ENCODE peak calls at places on chromosomes 4 and X, in nine cellular contexts. V, K, N, B, C, X, A, W and R are unnamed samples.

GRCh38 chr4:16043820-16044554 is 39.8 kb downstream of the PROM1 start:
- DNase-seq in V (no peak), K (no peak), N (no peak), B (no peak), C (no peak), X (no peak), A (no peak), W (no peak), R (no peak)

GRCh38 chrX:29652484-29652883 is 562.9 kb upstream of the MAGEB2 start:
- DNase-seq in V (no peak), K (no peak), N (no peak), B (peak), C (no peak), X (peak), A (peak), W (no peak), R (no peak)

GRCh38 chr4:117664706-117665444 is 369.4 kb upstream of the NDST3 start:
- DNase-seq in V (no peak), K (no peak), N (no peak), B (peak), C (no peak), X (peak), A (no peak), W (no peak), R (no peak)

GRCh38 chr4:128031756-128032384 is 29.2 kb upstream of the LARP1B start:
- DNase-seq in V (no peak), K (no peak), N (no peak), B (no peak), C (no peak), X (no peak), A (no peak), W (no peak), R (no peak)

GRCh38 chr4:12881945-12882589 is 602.1 kb downstream of the RAB28 start:
- DNase-seq in V (no peak), K (no peak), N (no peak), B (no peak), C (no peak), X (no peak), A (no peak), W (no peak), R (no peak)

GRCh38 chr4:23924556-23924955 is 34.7 kb upstream of the PPARGC1A start:
- DNase-seq in V (no peak), K (no peak), N (no peak), B (no peak), C (no peak), X (no peak), A (no peak), W (no peak), R (no peak)

GRCh38 chr4:173934933-173935620 is 348.4 kb downstream of the FBXO8 start:
- DNase-seq in V (no peak), K (no peak), N (no peak), B (no peak), C (no peak), X (no peak), A (no peak), W (no peak), R (no peak)

GRCh38 chr4:153260553-153261306 is 56.5 kb downstream of the TRIM2 start:
- DNase-seq in V (no peak), K (no peak), N (no peak), B (no peak), C (no peak), X (peak), A (no peak), W (no peak), R (no peak)

GRCh38 chrX:3743821-3744439 is 30.5 kb upstream of the PRKX start:
- DNase-seq in V (no peak), K (no peak), N (no peak), B (no peak), C (no peak), X (no peak), A (no peak), W (no peak), R (no peak)

GRCh38 chr4:103853627-103854026 is 133.8 kb upstream of the TACR3 start:
- DNase-seq in V (no peak), K (no peak), N (no peak), B (no peak), C (no peak), X (no peak), A (no peak), W (no peak), R (no peak)

GRCh38 chr4:119977546-119977945 is 89.1 kb downstream of the MAD2L1 start:
- DNase-seq in V (no peak), K (no peak), N (no peak), B (no peak), C (no peak), X (no peak), A (no peak), W (no peak), R (no peak)

GRCh38 chr4:23614284-23614892 is 275.5 kb downstream of the PPARGC1A start:
- DNase-seq in V (no peak), K (no peak), N (peak), B (no peak), C (no peak), X (peak), A (no peak), W (peak), R (no peak)

GRCh38 chrX:107205770-107206696 is at the start of the genes DNAAF6 and NUP62CL:
- DNase-seq in V (peak), K (peak), N (peak), B (no peak), C (no peak), X (peak), A (peak), W (peak), R (peak)

GRCh38 chr4:87469390-87469789 is 47.0 kb downstream of the NUDT9 start:
- DNase-seq in V (no peak), K (no peak), N (no peak), B (no peak), C (no peak), X (no peak), A (no peak), W (no peak), R (no peak)

GRCh38 chr4:111208970-111209369 is 586.1 kb upstream of the PITX2 start:
- DNase-seq in V (no peak), K (no peak), N (no peak), B (no peak), C (no peak), X (no peak), A (no peak), W (peak), R (no peak)

GRCh38 chr4:15352508-15352907 is 75.3 kb upstream of the C1QTNF7 start:
- DNase-seq in V (no peak), K (no peak), N (no peak), B (no peak), C (no peak), X (no peak), A (no peak), W (no peak), R (no peak)

GRCh38 chrX:54043696-54044125 is 562 bp downstream of the PHF8 start:
- DNase-seq in V (peak), K (peak), N (peak), B (no peak), C (no peak), X (no peak), A (peak), W (peak), R (peak)

GRCh38 chr4:174260099-174260498 is 23.4 kb downstream of the FBXO8 start:
- DNase-seq in V (no peak), K (no peak), N (no peak), B (peak), C (peak), X (no peak), A (no peak), W (no peak), R (no peak)

GRCh38 chr4:7894677-7895181 is 44.9 kb downstream of the AFAP1 start:
- DNase-seq in V (no peak), K (no peak), N (no peak), B (no peak), C (no peak), X (no peak), A (no peak), W (no peak), R (peak)

GRCh38 chrX:154595559-154595958 is 10.6 kb downstream of the CTAG1A start:
- DNase-seq in V (no peak), K (no peak), N (no peak), B (no peak), C (no peak), X (no peak), A (no peak), W (no peak), R (no peak)

GRCh38 chrX:47483310-47484268 is 567 bp upstream of the ZNF41 start:
- DNase-seq in V (peak), K (no peak), N (no peak), B (no peak), C (no peak), X (peak), A (peak), W (peak), R (peak)

GRCh38 chrX:72621619-72622485 is 49.2 kb upstream of the HDAC8 start:
- DNase-seq in V (no peak), K (no peak), N (no peak), B (no peak), C (no peak), X (peak), A (no peak), W (no peak), R (no peak)

GRCh38 chr4:26860922-26861433 is 337 bp downstream of the STIM2 start:
- DNase-seq in V (peak), K (no peak), N (peak), B (no peak), C (no peak), X (peak), A (no peak), W (peak), R (peak)

GRCh38 chrX:39805825-39806224 is 291.9 kb downstream of the BCOR start:
- DNase-seq in V (no peak), K (no peak), N (no peak), B (no peak), C (no peak), X (no peak), A (no peak), W (no peak), R (no peak)

GRCh38 chr4:38279650-38280322 is 319.6 kb downstream of the PTTG2 start:
- DNase-seq in V (no peak), K (no peak), N (no peak), B (no peak), C (no peak), X (no peak), A (no peak), W (peak), R (no peak)

GRCh38 chr4:1795304-1796195 is 2.5 kb downstream of the FGFR3 start:
- DNase-seq in V (no peak), K (peak), N (no peak), B (no peak), C (no peak), X (no peak), A (no peak), W (no peak), R (no peak)

GRCh38 chr4:67542076-67542475 is 3.2 kb downstream of the CENPC start:
- DNase-seq in V (no peak), K (no peak), N (no peak), B (no peak), C (no peak), X (no peak), A (no peak), W (no peak), R (no peak)

GRCh38 chr4:181319629-181320028 is 923.6 kb upstream of the TENM3 start:
- DNase-seq in V (no peak), K (no peak), N (no peak), B (no peak), C (no peak), X (no peak), A (no peak), W (peak), R (no peak)

DNA sequence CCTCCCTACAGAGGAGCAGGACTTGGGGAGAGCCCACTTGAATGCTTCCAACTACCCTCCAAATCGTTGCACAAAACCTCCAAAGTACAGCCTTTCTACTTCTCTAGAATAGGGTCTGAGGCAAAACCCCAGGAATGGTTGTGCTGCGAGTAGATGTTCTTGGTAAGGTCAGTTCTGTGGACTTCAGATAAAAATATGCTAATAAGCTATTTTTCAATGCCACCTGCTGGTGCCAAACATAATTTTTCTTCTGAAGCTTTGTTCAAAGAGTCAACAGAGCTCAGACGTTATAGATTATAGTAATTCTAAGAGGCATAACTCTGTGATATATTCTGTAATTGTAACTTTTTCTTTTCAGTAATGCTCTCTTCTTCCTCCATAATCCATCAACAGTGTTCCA is 425.7 kb downstream of the GPAT3 start:
- DNase-seq in V (no peak), K (no peak), N (no peak), B (no peak), C (no peak), X (peak), A (no peak), W (no peak), R (no peak)
- TF ChIP-seq CTCF in V (no peak), K (no peak), N (no peak), B (peak), C (peak), X (no peak), A (peak), W (no peak), R (no peak)

GRCh38 chr4:152099555-152099954 is 338.7 kb upstream of the GATB start:
- DNase-seq in V (no peak), K (no peak), N (no peak), B (no peak), C (no peak), X (no peak), A (no peak), W (no peak), R (no peak)
- TF ChIP-seq CTCF in V (no peak), K (no peak), N (peak), B (no peak), C (no peak), X (peak), A (no peak), W (no peak), R (no peak)

GRCh38 chrX:23398570-23398969 is 63.9 kb downstream of the PTCHD1 start:
- DNase-seq in V (no peak), K (no peak), N (no peak), B (no peak), C (no peak), X (no peak), A (no peak), W (no peak), R (no peak)

DNA sequence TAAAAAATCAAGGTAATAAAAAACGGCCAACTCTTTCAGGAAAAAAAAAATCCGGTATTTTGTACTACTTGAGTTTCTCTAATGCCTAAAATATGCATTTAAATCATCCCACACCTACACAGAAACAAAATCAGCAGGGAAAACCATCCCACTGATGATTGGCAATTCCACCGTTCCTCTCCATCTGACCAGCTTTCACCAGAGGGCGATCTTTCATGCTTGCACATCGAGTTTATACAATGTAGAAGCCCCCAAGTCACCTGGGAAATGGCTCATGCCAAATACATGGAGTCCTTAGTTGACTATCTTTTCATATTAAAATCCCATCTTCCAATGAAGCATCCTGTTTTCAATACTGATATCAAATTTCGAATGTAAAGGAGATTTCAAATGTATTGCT is 69.2 kb downstream of the PTCHD1 start:
- DNase-seq in V (no peak), K (no peak), N (peak), B (no peak), C (no peak), X (no peak), A (no peak), W (peak), R (no peak)
- TF ChIP-seq CTCF in V (no peak), K (no peak), N (peak), B (peak), C (no peak), X (peak), A (no peak), W (peak), R (no peak)

DNA sequence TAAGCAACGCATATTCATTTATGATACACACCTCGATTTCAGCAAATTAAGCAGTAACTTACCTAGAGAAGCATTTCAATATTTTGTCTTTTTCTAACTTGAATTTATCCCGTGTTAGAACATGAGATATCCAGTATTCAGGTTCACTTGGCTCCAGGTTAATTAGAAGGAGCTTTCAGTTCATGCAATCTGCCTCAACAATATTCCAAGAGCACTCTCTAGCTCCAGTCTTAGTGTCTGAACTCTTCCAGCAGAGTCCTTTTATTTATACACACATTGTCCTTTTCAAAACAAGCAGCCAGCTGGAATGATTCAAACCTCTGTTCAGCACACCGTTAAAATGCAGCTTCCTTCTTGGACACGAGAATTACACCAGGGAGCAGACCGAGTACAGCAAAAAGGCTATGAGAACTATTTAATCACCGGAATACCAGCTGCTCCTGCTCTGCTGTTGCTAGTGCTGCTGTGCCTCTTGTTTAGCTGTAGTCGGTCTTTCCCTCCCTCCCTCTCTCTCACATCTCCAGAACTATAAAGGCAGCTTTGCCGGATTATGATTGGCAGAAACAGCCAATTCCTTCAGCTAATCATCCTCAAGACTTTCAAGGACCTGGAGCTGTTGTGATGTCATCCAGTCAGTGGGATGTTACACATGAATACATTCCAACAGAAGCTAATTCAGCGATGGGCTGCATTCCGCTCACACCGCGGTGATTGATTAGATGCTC is at the start of gene NDST4:
- DNase-seq in V (no peak), K (no peak), N (no peak), B (peak), C (no peak), X (peak), A (no peak), W (peak), R (peak)
- TF ChIP-seq CTCF in V (no peak), K (no peak), N (no peak), B (no peak), C (no peak), X (no peak), A (no peak), W (no peak), R (no peak)

GRCh38 chr4:36411338-36411737 is 129.9 kb downstream of the DTHD1 start:
- DNase-seq in V (no peak), K (no peak), N (no peak), B (no peak), C (no peak), X (no peak), A (no peak), W (no peak), R (no peak)

GRCh38 chr4:36420111-36420679 is 138.8 kb downstream of the DTHD1 start:
- DNase-seq in V (no peak), K (no peak), N (no peak), B (no peak), C (no peak), X (no peak), A (no peak), W (peak), R (peak)

DNA sequence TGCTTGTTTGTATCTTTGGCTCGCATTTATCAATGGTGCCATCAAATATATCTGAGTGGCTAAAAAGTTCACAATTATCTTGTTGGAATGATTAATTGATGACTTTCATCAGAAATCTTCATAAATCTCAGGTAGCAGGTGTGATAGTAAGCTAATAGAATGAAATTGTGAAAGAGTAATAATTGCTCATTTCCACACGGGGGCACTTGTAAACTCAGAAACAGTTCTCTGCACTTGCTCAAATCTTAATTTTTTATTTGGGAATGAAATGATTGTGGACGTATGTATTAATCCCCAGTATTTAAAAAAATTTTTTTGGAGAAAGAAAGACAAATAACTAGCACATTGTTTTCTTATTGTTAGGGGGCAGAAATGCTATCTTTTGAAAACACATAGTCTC is 132.8 kb downstream of the DTHD1 start:
- DNase-seq in V (no peak), K (no peak), N (peak), B (no peak), C (no peak), X (no peak), A (no peak), W (no peak), R (no peak)
- TF ChIP-seq CTCF in V (peak), K (no peak), N (peak), B (peak), C (no peak), X (no peak), A (no peak), W (peak), R (peak)

DNA sequence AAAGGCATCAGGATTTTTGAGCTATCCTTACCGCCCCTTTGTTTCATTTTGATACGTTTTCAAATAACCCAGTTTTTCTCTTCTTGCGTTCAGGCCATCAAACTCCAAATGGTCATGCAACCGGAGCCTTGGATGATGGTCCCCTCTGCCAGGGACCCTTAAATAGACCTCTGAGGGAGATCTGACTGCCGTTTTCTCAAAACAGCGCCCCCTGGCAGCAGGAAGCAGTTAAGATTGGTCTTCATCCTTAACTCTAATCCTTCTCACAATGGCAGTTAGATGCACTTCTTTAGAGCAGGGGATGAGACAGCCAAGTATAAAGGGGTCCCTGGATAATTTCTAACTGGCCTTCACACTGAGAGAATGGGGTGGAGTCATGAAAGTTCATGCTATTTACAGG is 525.0 kb upstream of the SPANXN1 start:
- DNase-seq in V (no peak), K (no peak), N (no peak), B (no peak), C (no peak), X (no peak), A (no peak), W (peak), R (peak)
- TF ChIP-seq CTCF in V (no peak), K (no peak), N (peak), B (no peak), C (no peak), X (peak), A (no peak), W (peak), R (no peak)

DNA sequence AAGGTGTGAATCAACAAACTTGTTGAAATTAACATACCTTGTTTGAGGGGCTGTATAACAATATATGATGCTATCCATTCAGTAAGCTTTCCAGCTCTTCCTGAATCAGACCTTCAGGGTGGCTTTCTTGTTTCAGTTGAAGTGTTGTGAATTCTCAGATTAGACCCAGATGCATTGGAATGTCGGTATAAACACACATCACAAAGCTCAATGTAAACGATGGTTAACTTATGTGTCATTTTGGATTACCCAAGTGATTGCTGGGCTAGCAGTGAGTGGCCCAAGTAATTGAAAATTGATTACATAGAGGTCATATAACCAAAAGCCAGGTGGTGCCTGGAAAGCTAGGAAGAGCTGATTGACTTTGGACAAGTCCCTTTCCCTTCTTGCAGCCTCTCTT is 115.0 kb downstream of the SHROOM4 start:
- DNase-seq in V (no peak), K (no peak), N (no peak), B (no peak), C (no peak), X (no peak), A (no peak), W (no peak), R (no peak)
- TF ChIP-seq CTCF in V (no peak), K (no peak), N (no peak), B (no peak), C (no peak), X (no peak), A (no peak), W (no peak), R (no peak)

GRCh38 chr4:92776080-92776479 is 472.3 kb downstream of the GRID2 start:
- DNase-seq in V (no peak), K (no peak), N (no peak), B (no peak), C (no peak), X (no peak), A (no peak), W (no peak), R (no peak)
- TF ChIP-seq CTCF in V (no peak), K (no peak), N (no peak), B (no peak), C (no peak), X (no peak), A (no peak), W (no peak), R (no peak)

GRCh38 chr4:151045907-151046306 is 30.8 kb upstream of the LRBA start:
- DNase-seq in V (peak), K (no peak), N (peak), B (no peak), C (no peak), X (no peak), A (no peak), W (peak), R (no peak)
- TF ChIP-seq CTCF in V (no peak), K (no peak), N (peak), B (no peak), C (no peak), X (no peak), A (no peak), W (peak), R (no peak)